ENCODE peak calls at places on chromosomes 16 and 17, in seven cellular contexts. Q is breast epithelium, K is GM12865, R is GM20000, V is uterus, A is fibroblast of mammary gland, G is fibroblast of lung. L is an unnamed sample.
A peak's percentile ranks its signal among the peaks of the same experiment; 100 is the strongest.

GRCh38 chr16:4891097-4891885 is 44.0 kb downstream of the UBN1 start:
- DNase-seq in A (no peak), Q (no peak), K (no peak), V (no peak), R (no peak), G (no peak), L (no peak)

GRCh38 chr16:57475711-57476339 is 10.5 kb downstream of the DOK4 start:
- DNase-seq in Q (peak; percentile 46), G (peak; percentile 17), R (peak; percentile 85), V (no peak), A (peak; percentile 18), K (peak; percentile 88), L (no peak)

GRCh38 chr17:67559381-67559966 is 158.3 kb upstream of the NOL11 start:
- DNase-seq in G (no peak), R (peak; percentile 36), K (peak; percentile 68), A (no peak), Q (no peak), V (no peak), L (no peak)

GRCh38 chr17:14299261-14300093 is 1.4 kb upstream of the HS3ST3B1 start:
- DNase-seq in R (peak; percentile 40), G (peak; percentile 69), K (no peak), Q (no peak), V (no peak), A (peak; percentile 61), L (no peak)

GRCh38 chr16:54125751-54126655 is 160.6 kb downstream of the IRX3 start:
- DNase-seq in V (no peak), A (no peak), G (no peak), R (no peak), Q (no peak), K (no peak), L (no peak)

GRCh38 chr17:10435096-10435495 is 13.3 kb upstream of the MYH8 start:
- DNase-seq in A (no peak), V (no peak), K (no peak), R (no peak), G (no peak), Q (no peak), L (no peak)

GRCh38 chr16:50696575-50697420 is 3.4 kb downstream of the NOD2 start:
- DNase-seq in G (peak; percentile 31), Q (peak; percentile 69), R (peak; percentile 86), V (peak; percentile 71), A (peak; percentile 81), K (peak; percentile 92), L (no peak)

GRCh38 chr17:8420041-8420934 is 15.4 kb upstream of the NDEL1 start:
- DNase-seq in Q (peak; percentile 64), A (peak; percentile 82), R (no peak), V (peak; percentile 55), G (peak; percentile 85), K (no peak), L (peak; percentile 19)

GRCh38 chr16:27270389-27270788 is 1.8 kb upstream of the NSMCE1 start:
- DNase-seq in V (no peak), R (no peak), K (no peak), G (no peak), A (no peak), Q (no peak), L (no peak)

GRCh38 chr16:84677849-84678248 is 22.0 kb upstream of the USP10 start:
- DNase-seq in V (no peak), R (no peak), Q (no peak), K (no peak), G (no peak), A (no peak), L (no peak)

DNA sequence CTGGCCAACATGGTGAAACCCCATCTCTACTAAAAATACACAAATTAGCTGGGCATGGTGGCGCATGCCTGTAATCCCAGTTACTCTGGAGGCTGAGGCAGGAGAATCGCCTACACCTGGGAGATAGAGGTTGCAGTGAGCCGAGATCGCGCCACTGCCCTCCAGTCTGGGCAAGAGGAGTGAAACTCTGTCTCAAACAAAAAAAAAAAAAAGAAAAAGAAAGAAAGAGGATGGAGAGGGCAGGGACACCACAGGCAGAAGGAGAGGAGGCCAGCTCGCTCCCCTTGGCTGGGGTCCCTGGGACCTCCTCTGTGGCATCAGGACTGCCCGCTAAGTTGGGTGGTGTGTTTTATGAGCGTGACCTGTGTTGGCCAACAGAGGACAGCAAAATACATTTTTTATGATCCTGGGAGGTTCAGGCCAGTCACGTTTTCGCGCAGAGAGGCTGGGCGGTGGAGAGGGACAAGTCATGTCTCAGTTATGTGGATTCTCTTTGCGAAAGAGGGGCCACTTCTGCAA is 229.6 kb downstream of the MRTFB start:
- DNase-seq in G (peak; percentile 88), A (peak; percentile 88), V (peak; percentile 77), R (peak; percentile 83), Q (peak; percentile 71), K (peak; percentile 88), L (peak; percentile 74)
- TF ChIP-seq CTCF in G (peak; percentile 62), A (peak; percentile 76), V (peak; percentile 57), R (peak; percentile 90), Q (peak; percentile 72), K (peak; percentile 71), L (peak; percentile 69)

GRCh38 chr16:75647138-75647491 is 350 bp downstream of the KARS1 start:
- DNase-seq in V (no peak), A (no peak), R (no peak), Q (no peak), G (no peak), K (no peak), L (no peak)

GRCh38 chr16:75644240-75645012 is 3.0 kb downstream of the KARS1 start:
- DNase-seq in A (no peak), V (no peak), K (no peak), Q (no peak), R (no peak), G (no peak), L (no peak)

GRCh38 chr16:75647492-75648264 is at the start of the genes KARS1 and TERF2IP:
- DNase-seq in G (peak; percentile 92), K (peak; percentile 97), V (peak; percentile 90), R (peak; percentile 93), A (peak; percentile 89), Q (peak; percentile 93), L (peak; percentile 77)

GRCh38 chr16:75653926-75654325 is 6.4 kb downstream of the TERF2IP start:
- DNase-seq in R (no peak), V (no peak), K (no peak), A (peak; percentile 75), Q (no peak), G (no peak), L (no peak)

GRCh38 chr16:75648265-75649076 is 898 bp downstream of the TERF2IP start:
- DNase-seq in K (peak; percentile 85), Q (peak; percentile 82), G (peak; percentile 74), V (peak; percentile 79), R (peak; percentile 80), A (peak; percentile 68), L (peak; percentile 49)
- TF ChIP-seq CTCF in K (no peak), Q (no peak), G (no peak), V (no peak), R (no peak), A (no peak), L (no peak)

GRCh38 chr16:67185866-67186134 is 2.0 kb upstream of the MATCAP1 start:
- DNase-seq in V (no peak), K (no peak), A (no peak), Q (no peak), G (no peak), R (no peak), L (no peak)

GRCh38 chr16:67186550-67186950 is 2.8 kb upstream of the MATCAP1 start:
- DNase-seq in V (no peak), K (no peak), Q (no peak), R (no peak), A (no peak), G (no peak), L (no peak)

GRCh38 chr16:67184453-67185002 is 765 bp upstream of the MATCAP1 start:
- DNase-seq in R (peak; percentile 47), Q (no peak), K (no peak), A (no peak), G (no peak), V (no peak), L (no peak)

GRCh38 chr16:67183627-67184452 is at the start of gene MATCAP1:
- DNase-seq in V (peak; percentile 97), K (peak; percentile 97), R (peak; percentile 100), G (peak; percentile 98), A (peak; percentile 98), Q (peak; percentile 91), L (peak; percentile 92)

DNA sequence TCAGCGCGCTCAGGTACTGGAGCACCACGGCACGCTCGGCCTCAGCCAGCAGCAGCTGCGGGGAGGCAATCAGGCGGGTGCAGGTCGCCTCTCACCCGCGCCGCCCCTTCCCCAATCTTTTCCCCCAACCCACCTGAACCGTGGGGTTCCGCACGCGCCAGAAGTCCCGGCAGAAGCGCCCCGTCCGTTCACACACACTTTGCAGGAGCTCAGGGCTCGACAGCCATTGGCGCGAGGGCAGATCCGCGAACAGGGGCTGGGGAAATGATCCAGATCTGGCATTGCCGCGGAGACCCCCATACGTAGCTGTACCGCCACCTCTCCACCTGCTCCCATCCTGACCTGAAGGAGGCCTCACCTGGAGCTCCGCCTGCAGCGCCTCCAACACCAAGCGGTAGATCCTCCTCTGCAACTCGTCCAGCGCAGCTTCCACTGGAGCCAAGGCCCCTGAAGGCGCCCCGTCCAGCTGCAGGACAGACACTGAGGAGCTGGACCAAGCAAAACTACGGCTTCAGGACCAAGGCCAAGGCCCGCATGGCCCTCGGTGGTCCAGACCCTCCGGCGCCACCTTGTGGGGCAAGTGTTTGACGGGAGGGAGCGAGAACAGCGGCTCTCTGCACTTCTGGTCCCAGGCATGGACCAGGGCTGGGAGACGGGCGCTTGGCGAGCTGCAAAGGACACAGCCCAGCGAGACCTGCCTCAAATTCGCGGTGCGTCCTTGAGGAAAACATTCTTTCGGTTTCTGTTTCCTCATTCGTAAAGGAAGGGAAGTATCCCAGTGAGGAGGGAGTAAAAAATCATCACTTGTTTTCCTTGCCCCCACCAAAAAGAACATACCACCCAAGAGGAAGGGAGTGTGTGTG is 1.5 kb upstream of the MATCAP1 start:
- DNase-seq in A (peak; percentile 90), Q (peak; percentile 91), G (peak; percentile 92), K (peak; percentile 86), V (peak; percentile 92), R (peak; percentile 87), L (peak; percentile 84)
- TF ChIP-seq CTCF in A (peak; percentile 84), Q (peak; percentile 72), G (peak; percentile 64), K (peak; percentile 86), V (peak; percentile 83), R (peak; percentile 78), L (peak; percentile 84)

GRCh38 chr17:3535253-3535995 is 22.2 kb downstream of the TRPV3 start:
- DNase-seq in A (peak; percentile 78), R (peak; percentile 90), V (no peak), G (peak; percentile 81), K (peak; percentile 87), Q (no peak), L (peak; percentile 19)
- TF ChIP-seq CTCF in A (peak; percentile 44), R (peak; percentile 68), V (peak; percentile 42), G (peak; percentile 55), K (peak; percentile 81), Q (peak; percentile 26), L (peak; percentile 75)

DNA sequence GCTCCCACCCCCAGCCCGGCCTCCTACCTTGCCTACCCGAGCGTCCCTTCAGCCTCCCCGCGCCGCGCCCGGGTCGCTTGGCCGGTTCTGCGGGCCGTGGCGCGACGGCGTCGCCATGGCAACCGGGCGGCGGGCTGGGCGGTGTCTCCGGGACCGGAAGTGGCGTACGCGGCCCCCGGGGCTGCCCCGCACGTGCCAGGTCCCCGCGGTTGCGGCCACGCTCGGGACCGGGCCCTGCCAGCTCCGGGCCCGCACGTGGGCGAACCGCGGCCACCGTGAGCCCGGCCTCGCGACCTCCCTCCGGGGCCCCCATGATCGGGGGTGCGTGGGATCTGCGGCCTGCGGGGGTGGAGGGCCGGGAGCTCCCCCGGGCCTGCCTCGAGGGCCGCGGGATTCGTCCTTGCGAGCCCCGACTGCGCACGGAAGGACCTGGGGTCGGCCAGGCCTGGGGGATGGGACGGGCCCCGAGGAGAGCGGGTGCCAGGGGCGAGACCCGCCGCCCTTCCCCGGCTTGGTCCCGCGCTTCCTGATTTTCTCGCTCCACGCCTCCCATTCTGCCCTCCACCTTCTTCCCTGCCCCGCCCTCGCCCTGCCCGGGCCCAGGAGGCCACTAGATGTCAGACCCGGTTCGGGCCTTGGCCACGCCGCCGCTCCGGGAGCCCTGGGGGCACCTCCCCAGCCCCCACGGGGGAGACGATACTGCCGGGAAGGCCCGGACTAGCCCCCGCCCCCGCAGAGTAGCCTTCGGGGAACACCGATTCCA is at the start of gene CYB561:
- DNase-seq in A (peak; percentile 63), V (peak; percentile 65), K (peak; percentile 88), G (peak; percentile 59), Q (peak; percentile 87), R (peak; percentile 95), L (no peak)
- TF ChIP-seq CTCF in A (no peak), V (no peak), K (peak; percentile 0), G (no peak), Q (no peak), R (no peak), L (no peak)